ENCODE peak calls at places on chromosomes 6 and 20, in eight cellular contexts. Z is choroid plexus epithelial cell; Q is right atrium auricular region; S is CD8-positive, alpha-beta T cell; K is pancreas; D is GM23338; L is cardiac muscle cell; C is Peyer's patch. B is an unnamed sample.

GRCh38 chr6:12715437-12715836 is 1.1 kb upstream of the PHACTR1 start:
- DNase-seq in K (no peak), S (no peak), C (no peak), Z (no peak), L (no peak), Q (no peak), D (no peak), B (no peak)

GRCh38 chr6:87099472-87099871 is 4.6 kb upstream of the CGA start:
- DNase-seq in S (no peak), D (no peak), Q (no peak), Z (no peak), K (no peak), L (no peak), C (no peak), B (no peak)

GRCh38 chr6:164749126-164749758 is 560.2 kb downstream of the C6orf118 start:
- DNase-seq in S (no peak), Q (no peak), L (peak), C (no peak), D (no peak), K (no peak), Z (peak), B (peak)

GRCh38 chr20:41387433-41387832 is 20.8 kb upstream of the EMILIN3 start:
- DNase-seq in C (no peak), Z (peak), S (no peak), Q (no peak), D (peak), K (no peak), L (no peak), B (no peak)

GRCh38 chr6:41901882-41902519 is 6.8 kb upstream of the USP49 start:
- DNase-seq in S (peak), C (peak), K (no peak), L (peak), Z (peak), Q (no peak), D (peak), B (peak)

GRCh38 chr6:13229205-13230085 is 98.9 kb downstream of the TBC1D7 start:
- DNase-seq in K (no peak), S (peak), Z (peak), C (peak), L (peak), D (peak), Q (no peak), B (peak)

GRCh38 chr6:11393713-11394627 is 143.6 kb upstream of the TMEM170B start:
- DNase-seq in L (peak), C (no peak), Q (no peak), Z (no peak), K (no peak), S (no peak), D (no peak), B (no peak)

GRCh38 chr6:6434151-6434550 is 113.7 kb upstream of the F13A1 start:
- DNase-seq in C (no peak), S (no peak), L (no peak), D (no peak), Q (no peak), K (no peak), Z (no peak), B (no peak)

GRCh38 chr20:43409041-43409913 is 48.4 kb upstream of the SRSF6 start:
- DNase-seq in Z (peak), D (peak), C (no peak), Q (no peak), K (no peak), L (peak), S (no peak), B (peak)

GRCh38 chr20:10524034-10524476 is 89.0 kb downstream of the SLX4IP start:
- DNase-seq in C (peak), D (peak), S (no peak), Z (peak), L (peak), Q (peak), K (no peak), B (peak)

GRCh38 chr20:35702824-35703695 is 3.9 kb downstream of the ROMO1 start:
- DNase-seq in Z (no peak), Q (peak), S (no peak), C (no peak), D (no peak), K (no peak), L (no peak), B (no peak)

GRCh38 chr6:134706806-134707205 is 243.1 kb downstream of the ALDH8A1 start:
- DNase-seq in K (no peak), S (no peak), Q (no peak), C (no peak), Z (no peak), L (peak), D (no peak), B (no peak)

GRCh38 chr6:157397660-157398059 is 16.7 kb downstream of the ZDHHC14 start:
- DNase-seq in Q (no peak), L (no peak), D (no peak), S (no peak), C (no peak), K (no peak), Z (no peak), B (no peak)

GRCh38 chr6:138757131-138757530 is 16.4 kb upstream of the CCDC28A start:
- DNase-seq in L (peak), D (no peak), C (no peak), K (no peak), Q (no peak), Z (peak), S (no peak), B (peak)

GRCh38 chr20:50243610-50244351 is 53.2 kb downstream of the CEBPB start:
- DNase-seq in C (no peak), L (no peak), D (no peak), Z (no peak), S (no peak), K (no peak), Q (no peak), B (no peak)

GRCh38 chr20:3803854-3804253 is 7.7 kb downstream of the CDC25B start:
- DNase-seq in Q (no peak), L (no peak), S (no peak), D (no peak), Z (no peak), K (no peak), C (no peak), B (no peak)

GRCh38 chr20:44446111-44446722 is 29.5 kb upstream of the TTPAL start:
- DNase-seq in C (peak), S (no peak), Z (no peak), K (no peak), L (no peak), D (no peak), Q (no peak), B (no peak)

GRCh38 chr6:166423781-166424180 is 41.0 kb upstream of the MPC1 start:
- DNase-seq in S (no peak), Q (no peak), Z (no peak), D (no peak), C (peak), K (no peak), L (no peak), B (no peak)

GRCh38 chr6:52417675-52418111 is 2.4 kb upstream of the EFHC1 start:
- DNase-seq in Z (peak), Q (no peak), K (no peak), S (no peak), C (no peak), D (no peak), L (peak), B (peak)

GRCh38 chr6:132693478-132693877 is 20.4 kb downstream of the VNN1 start:
- DNase-seq in C (peak), D (no peak), L (peak), Z (peak), S (no peak), Q (no peak), K (no peak), B (peak)

GRCh38 chr6:37648465-37649330 is 49.0 kb downstream of the MDGA1 start:
- DNase-seq in Z (no peak), L (peak), C (no peak), S (peak), Q (no peak), K (no peak), D (peak), B (peak)

GRCh38 chr20:51386586-51386985 is 155.9 kb downstream of the NFATC2 start:
- DNase-seq in S (peak), C (no peak), Q (no peak), L (no peak), D (no peak), K (no peak), Z (no peak), B (no peak)

GRCh38 chr6:108127826-108128225 is 38.0 kb upstream of the NR2E1 start:
- DNase-seq in L (no peak), S (no peak), C (no peak), Q (no peak), Z (no peak), D (no peak), K (no peak), B (peak)

GRCh38 chr6:32772656-32773055 is 9.3 kb upstream of the HLA-DQB2 start:
- DNase-seq in Q (no peak), K (no peak), Z (no peak), L (no peak), D (no peak), S (no peak), C (no peak), B (no peak)

GRCh38 chr20:59958626-59959025 is 403 bp downstream of the CDH26 start:
- DNase-seq in K (no peak), Q (no peak), D (peak), C (no peak), Z (no peak), L (no peak), S (no peak), B (no peak)

GRCh38 chr6:86856937-86857563 is 80.3 kb upstream of the HTR1E start:
- DNase-seq in C (peak), L (peak), S (no peak), D (peak), Q (no peak), Z (peak), K (no peak), B (peak)

GRCh38 chr20:48196486-48196885 is 411.2 kb upstream of the SULF2 start:
- DNase-seq in Z (no peak), K (no peak), S (no peak), Q (no peak), C (no peak), D (no peak), L (no peak), B (no peak)
- H3K4me3 ChIP-seq in Z (no peak), K (no peak), S (no peak), Q (no peak), C (no peak), D (no peak), L (no peak), B (no peak)

GRCh38 chr20:54668271-54669053 is 193.1 kb downstream of the DOK5 start:
- DNase-seq in S (peak), L (peak), C (peak), Z (peak), Q (no peak), K (peak), D (peak), B (peak)
- TF ChIP-seq CTCF in S (peak), L (peak), C (peak), Z (peak), Q (peak), K (peak), D (peak), B (peak)

GRCh38 chr6:110196874-110197273 is 16.6 kb downstream of the CDC40 start:
- DNase-seq in K (no peak), L (no peak), C (no peak), D (no peak), Q (no peak), Z (no peak), S (no peak), B (no peak)

GRCh38 chr6:110188791-110189190 is 8.6 kb downstream of the CDC40 start:
- DNase-seq in Q (no peak), K (no peak), Z (peak), C (no peak), L (no peak), D (no peak), S (no peak), B (peak)

GRCh38 chr6:110195639-110196038 is 15.4 kb downstream of the CDC40 start:
- DNase-seq in Q (no peak), K (no peak), C (no peak), S (no peak), L (no peak), Z (no peak), D (no peak), B (no peak)

GRCh38 chr6:110190726-110191125 is 10.5 kb downstream of the CDC40 start:
- DNase-seq in K (no peak), Q (no peak), Z (no peak), L (no peak), C (no peak), S (no peak), D (no peak), B (no peak)

GRCh38 chr6:110191477-110191876 is 11.2 kb downstream of the CDC40 start:
- DNase-seq in Z (no peak), C (no peak), Q (no peak), K (no peak), S (no peak), L (no peak), D (no peak), B (no peak)
- H3K4me3 ChIP-seq in Z (no peak), C (no peak), Q (no peak), K (no peak), S (no peak), L (no peak), D (no peak), B (no peak)

DNA sequence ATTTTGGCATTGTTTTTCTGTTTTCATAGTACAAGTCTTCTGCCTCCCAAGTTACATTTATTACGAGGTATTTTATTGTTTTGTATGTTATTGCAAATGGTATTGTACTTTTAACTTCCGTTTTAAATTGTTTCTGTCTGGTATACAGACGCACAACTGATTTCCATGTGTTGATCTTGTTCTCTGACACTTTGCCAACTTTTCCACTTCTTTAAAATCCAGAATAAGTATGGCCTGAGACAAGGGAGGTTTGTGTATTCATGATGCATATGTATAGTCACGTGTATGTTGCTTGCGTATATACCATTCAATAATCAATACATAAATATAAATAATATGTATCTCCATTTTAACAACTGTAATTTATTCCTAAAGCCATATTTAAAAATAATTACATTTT is 41.2 kb downstream of the THBS2 start:
- DNase-seq in L (peak), D (no peak), K (no peak), Z (peak), C (no peak), S (no peak), Q (no peak), B (peak)
- TF ChIP-seq CTCF in L (no peak), D (no peak), K (no peak), Z (no peak), C (no peak), S (no peak), Q (no peak), B (no peak)

DNA sequence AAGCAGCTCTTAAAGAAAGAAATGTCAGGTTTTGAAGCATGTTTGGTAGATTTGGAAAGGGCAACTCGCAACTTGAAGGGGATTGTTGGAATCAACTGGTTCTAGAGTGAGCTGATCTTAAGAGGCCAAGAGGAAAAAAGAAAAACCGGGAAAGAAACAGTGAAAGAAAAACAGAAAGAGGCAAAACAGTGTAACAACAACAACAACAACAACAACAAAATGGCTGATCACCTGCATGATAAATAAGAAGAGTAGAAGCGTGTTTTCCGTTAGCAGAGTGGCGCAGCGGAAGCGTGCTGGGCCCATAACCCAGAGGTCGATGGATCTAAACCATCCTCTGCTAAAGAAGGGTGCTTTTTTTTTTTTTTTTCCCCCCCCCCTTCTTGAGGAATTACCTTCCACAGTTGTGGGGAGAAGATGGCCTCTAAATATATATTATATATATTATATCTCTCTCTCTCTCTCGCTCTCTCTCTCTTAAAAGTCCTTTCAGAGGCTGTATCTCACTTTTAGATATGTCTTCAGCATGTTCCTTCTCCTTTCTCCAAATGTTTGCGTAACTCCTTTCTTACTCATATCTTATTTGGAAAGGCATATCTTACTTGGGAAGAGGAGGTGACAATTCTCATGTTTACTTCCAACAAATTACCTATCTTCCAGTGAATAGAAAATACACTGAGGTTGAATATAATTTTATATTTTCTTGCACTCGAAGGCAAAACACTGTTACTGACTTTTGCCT is 134.4 kb downstream of the OR2B2 start:
- DNase-seq in S (no peak), D (peak), L (no peak), Q (no peak), Z (no peak), C (no peak), K (no peak), B (no peak)
- H3K4me3 ChIP-seq in S (no peak), D (peak), L (no peak), Q (no peak), Z (no peak), C (no peak), K (no peak), B (no peak)